ENCODE peak calls at places on chromosome 13, in five cellular contexts. One of them, this sample, is unnamed.

GRCh38 chr13:97119899-97120745 is 102.0 kb upstream of the MBNL2 start:
- DNase-seq in cardiac fibroblast: peak; percentile 66
- DNase-seq in NCI-H1105: no peak
- DNase-seq in prostate gland: no peak
- DNase-seq in sciatic nerve: no peak
- DNase-seq in this sample: no peak

GRCh38 chr13:81602236-81602635 is 1261.3 kb upstream of the SPRY2 start:
- DNase-seq in cardiac fibroblast: no peak
- DNase-seq in NCI-H1105: no peak
- DNase-seq in prostate gland: no peak
- DNase-seq in sciatic nerve: no peak
- DNase-seq in this sample: no peak

GRCh38 chr13:56900549-56901279 is 240.0 kb upstream of the PRR20A start:
- DNase-seq in cardiac fibroblast: no peak
- DNase-seq in NCI-H1105: no peak
- DNase-seq in prostate gland: no peak
- DNase-seq in sciatic nerve: no peak
- DNase-seq in this sample: no peak

GRCh38 chr13:51364404-51365008 is 25.0 kb downstream of the SERPINE3 start:
- DNase-seq in cardiac fibroblast: peak; percentile 72
- DNase-seq in NCI-H1105: no peak
- DNase-seq in prostate gland: no peak
- DNase-seq in sciatic nerve: no peak
- DNase-seq in this sample: peak; percentile 91

GRCh38 chr13:99980201-99981114 is 1.1 kb upstream of the ZIC2 start:
- DNase-seq in cardiac fibroblast: peak; percentile 57
- DNase-seq in NCI-H1105: peak; percentile 59
- DNase-seq in prostate gland: peak; percentile 32
- DNase-seq in sciatic nerve: no peak
- DNase-seq in this sample: no peak

GRCh38 chr13:110965755-110966134 is 50.9 kb upstream of the ANKRD10 start:
- DNase-seq in cardiac fibroblast: no peak
- DNase-seq in NCI-H1105: no peak
- DNase-seq in prostate gland: no peak
- DNase-seq in sciatic nerve: no peak
- DNase-seq in this sample: no peak

GRCh38 chr13:41746259-41746658 is 214.7 kb downstream of the VWA8 start:
- DNase-seq in cardiac fibroblast: peak; percentile 44
- DNase-seq in NCI-H1105: no peak
- DNase-seq in prostate gland: no peak
- DNase-seq in sciatic nerve: no peak
- DNase-seq in this sample: no peak

GRCh38 chr13:44726214-44726613 is 150.1 kb upstream of the TSC22D1 start:
- DNase-seq in cardiac fibroblast: peak; percentile 94
- DNase-seq in NCI-H1105: no peak
- DNase-seq in prostate gland: no peak
- DNase-seq in sciatic nerve: no peak
- DNase-seq in this sample: no peak

GRCh38 chr13:112711528-112712265 is 21.9 kb downstream of the ATP11A start:
- DNase-seq in cardiac fibroblast: peak; percentile 86
- DNase-seq in NCI-H1105: no peak
- DNase-seq in prostate gland: no peak
- DNase-seq in sciatic nerve: peak; percentile 83
- DNase-seq in this sample: peak; percentile 27

GRCh38 chr13:39415403-39415802 is 187.6 kb downstream of the LHFPL6 start:
- DNase-seq in cardiac fibroblast: peak; percentile 69
- DNase-seq in NCI-H1105: no peak
- DNase-seq in prostate gland: peak; percentile 23
- DNase-seq in sciatic nerve: peak; percentile 67
- DNase-seq in this sample: peak; percentile 17

GRCh38 chr13:35475131-35475959 is 1.1 kb downstream of the MAB21L1 start:
- DNase-seq in cardiac fibroblast: peak; percentile 34
- DNase-seq in NCI-H1105: no peak
- DNase-seq in prostate gland: no peak
- DNase-seq in sciatic nerve: peak; percentile 74
- DNase-seq in this sample: no peak

GRCh38 chr13:99179460-99179859 is 21.2 kb upstream of the UBAC2 start:
- DNase-seq in cardiac fibroblast: no peak
- DNase-seq in NCI-H1105: no peak
- DNase-seq in prostate gland: no peak
- DNase-seq in sciatic nerve: no peak
- DNase-seq in this sample: no peak

GRCh38 chr13:110759710-110760109 is 46.2 kb downstream of the ING1 start:
- DNase-seq in cardiac fibroblast: peak; percentile 92
- DNase-seq in NCI-H1105: no peak
- DNase-seq in prostate gland: no peak
- DNase-seq in sciatic nerve: no peak
- DNase-seq in this sample: no peak

GRCh38 chr13:86426437-86426836 is 627.2 kb upstream of the SLITRK6 start:
- DNase-seq in cardiac fibroblast: no peak
- DNase-seq in NCI-H1105: no peak
- DNase-seq in prostate gland: no peak
- DNase-seq in sciatic nerve: no peak
- DNase-seq in this sample: no peak

GRCh38 chr13:109743706-109744453 is 42.5 kb downstream of the IRS2 start:
- DNase-seq in cardiac fibroblast: peak; percentile 71
- DNase-seq in NCI-H1105: peak; percentile 23
- DNase-seq in prostate gland: no peak
- DNase-seq in sciatic nerve: no peak
- DNase-seq in this sample: peak; percentile 76

GRCh38 chr13:68784275-68784674 is 1323.4 kb upstream of the ATXN8OS start:
- DNase-seq in cardiac fibroblast: no peak
- DNase-seq in NCI-H1105: no peak
- DNase-seq in prostate gland: no peak
- DNase-seq in sciatic nerve: no peak
- DNase-seq in this sample: no peak

GRCh38 chr13:75749407-75749806 is 113.3 kb downstream of the LMO7 start:
- DNase-seq in cardiac fibroblast: peak; percentile 56
- DNase-seq in NCI-H1105: peak; percentile 31
- DNase-seq in prostate gland: peak; percentile 57
- DNase-seq in sciatic nerve: no peak
- DNase-seq in this sample: no peak

GRCh38 chr13:99207511-99207910 is 6.9 kb downstream of the UBAC2 start:
- DNase-seq in cardiac fibroblast: no peak
- DNase-seq in NCI-H1105: no peak
- DNase-seq in prostate gland: no peak
- DNase-seq in sciatic nerve: no peak
- DNase-seq in this sample: no peak

GRCh38 chr13:99028890-99029289 is 51.0 kb upstream of the DOCK9 start:
- DNase-seq in cardiac fibroblast: no peak
- DNase-seq in NCI-H1105: no peak
- DNase-seq in prostate gland: no peak
- DNase-seq in sciatic nerve: no peak
- DNase-seq in this sample: no peak

GRCh38 chr13:29892149-29892548 is 41.7 kb upstream of the UBL3 start:
- DNase-seq in cardiac fibroblast: no peak
- DNase-seq in NCI-H1105: no peak
- DNase-seq in prostate gland: no peak
- DNase-seq in sciatic nerve: no peak
- DNase-seq in this sample: no peak

GRCh38 chr13:37277435-37278144 is 172.1 kb upstream of the CSNK1A1L start:
- DNase-seq in cardiac fibroblast: peak; percentile 53
- DNase-seq in NCI-H1105: no peak
- DNase-seq in prostate gland: no peak
- DNase-seq in sciatic nerve: no peak
- DNase-seq in this sample: no peak

GRCh38 chr13:37429976-37430375 is 168.6 kb downstream of the POSTN start:
- DNase-seq in cardiac fibroblast: peak; percentile 91
- DNase-seq in NCI-H1105: no peak
- DNase-seq in prostate gland: no peak
- DNase-seq in sciatic nerve: no peak
- DNase-seq in this sample: no peak

GRCh38 chr13:22839554-22840286 is 341.1 kb upstream of the SGCG start:
- DNase-seq in cardiac fibroblast: no peak
- DNase-seq in NCI-H1105: no peak
- DNase-seq in prostate gland: no peak
- DNase-seq in sciatic nerve: no peak
- DNase-seq in this sample: no peak

GRCh38 chr13:42041684-42042035 is 6.8 kb upstream of the DGKH start:
- DNase-seq in cardiac fibroblast: peak; percentile 80
- DNase-seq in NCI-H1105: peak; percentile 14
- DNase-seq in prostate gland: peak; percentile 44
- DNase-seq in sciatic nerve: peak; percentile 74
- DNase-seq in this sample: no peak

GRCh38 chr13:51041126-51041525 is 69.9 kb downstream of the C13orf42 start:
- DNase-seq in cardiac fibroblast: no peak
- DNase-seq in NCI-H1105: peak; percentile 48
- DNase-seq in prostate gland: no peak
- DNase-seq in sciatic nerve: no peak
- DNase-seq in this sample: no peak

GRCh38 chr13:46015374-46015773 is 37.2 kb downstream of the ZC3H13 start:
- DNase-seq in cardiac fibroblast: no peak
- DNase-seq in NCI-H1105: no peak
- DNase-seq in prostate gland: no peak
- DNase-seq in sciatic nerve: no peak
- DNase-seq in this sample: no peak

GRCh38 chr13:107185889-107186288 is 618.0 kb upstream of the ARGLU1 start:
- DNase-seq in cardiac fibroblast: peak; percentile 19
- DNase-seq in NCI-H1105: no peak
- DNase-seq in prostate gland: no peak
- DNase-seq in sciatic nerve: no peak
- DNase-seq in this sample: no peak

GRCh38 chr13:58048670-58049069 is 417.1 kb downstream of the PCDH17 start:
- DNase-seq in cardiac fibroblast: no peak
- DNase-seq in NCI-H1105: no peak
- DNase-seq in prostate gland: no peak
- DNase-seq in sciatic nerve: no peak
- DNase-seq in this sample: no peak

GRCh38 chr13:23758783-23759527 is 130.2 kb downstream of the MIPEP start:
- DNase-seq in cardiac fibroblast: no peak
- DNase-seq in NCI-H1105: no peak
- DNase-seq in prostate gland: no peak
- DNase-seq in sciatic nerve: no peak
- DNase-seq in this sample: no peak

GRCh38 chr13:99812611-99813010 is 159.0 kb downstream of the ZIC5 start:
- DNase-seq in cardiac fibroblast: peak; percentile 2
- DNase-seq in NCI-H1105: no peak
- DNase-seq in prostate gland: no peak
- DNase-seq in sciatic nerve: no peak
- DNase-seq in this sample: no peak

GRCh38 chr13:96958286-96958891 is 35.9 kb downstream of the OXGR1 start:
- DNase-seq in cardiac fibroblast: peak; percentile 68
- DNase-seq in NCI-H1105: peak; percentile 21
- DNase-seq in prostate gland: peak; percentile 11
- DNase-seq in sciatic nerve: no peak
- DNase-seq in this sample: no peak

GRCh38 chr13:22940736-22941135 is 240.0 kb upstream of the SGCG start:
- DNase-seq in cardiac fibroblast: no peak
- DNase-seq in NCI-H1105: no peak
- DNase-seq in prostate gland: no peak
- DNase-seq in sciatic nerve: no peak
- DNase-seq in this sample: no peak

GRCh38 chr13:59373341-59373740 is 790.4 kb downstream of the DIAPH3 start:
- DNase-seq in cardiac fibroblast: no peak
- DNase-seq in NCI-H1105: no peak
- DNase-seq in prostate gland: no peak
- DNase-seq in sciatic nerve: no peak
- DNase-seq in this sample: no peak

GRCh38 chr13:106534844-106535551 is 464 bp downstream of the EFNB2 start:
- DNase-seq in cardiac fibroblast: peak; percentile 35
- DNase-seq in NCI-H1105: peak; percentile 69
- DNase-seq in prostate gland: no peak
- DNase-seq in sciatic nerve: no peak
- DNase-seq in this sample: no peak